ENCODE peak calls at places on chromosomes 16 and 17, in four cellular contexts. P is IMR-90, Q is H1, G is mesendoderm. W is an unnamed sample.
A peak's percentile ranks its signal among the peaks of the same experiment; 100 is the strongest.

GRCh38 chr17:67503184-67503583 is 126.1 kb downstream of the PITPNC1 start:
- DNase-seq in Q (no peak), P (peak; percentile 53), G (no peak), W (peak; percentile 22)

GRCh38 chr16:24977673-24978065 is 37.5 kb downstream of the ARHGAP17 start:
- DNase-seq in G (peak; percentile 51), Q (no peak), P (peak; percentile 83), W (no peak)

GRCh38 chr17:78704594-78704993 is 77.5 kb downstream of the CYTH1 start:
- DNase-seq in Q (no peak), P (no peak), G (no peak), W (no peak)

GRCh38 chr16:88387941-88388627 is 5.3 kb downstream of the ZNF469 start:
- DNase-seq in Q (no peak), P (peak; percentile 51), G (no peak), W (no peak)

GRCh38 chr17:79294459-79295071 is 219.9 kb downstream of the ENGASE start:
- DNase-seq in P (peak; percentile 29), Q (peak; percentile 62), G (peak; percentile 88), W (peak; percentile 93)

GRCh38 chr16:75340715-75341500 is 89.5 kb upstream of the BCAR1 start:
- DNase-seq in P (peak; percentile 43), Q (peak; percentile 19), G (peak; percentile 76), W (no peak)

GRCh38 chr16:51050379-51050710 is 100.7 kb downstream of the SALL1 start:
- DNase-seq in G (no peak), Q (no peak), P (no peak), W (no peak)

GRCh38 chr17:44894642-44895041 is 4.6 kb downstream of the EFTUD2 start:
- DNase-seq in Q (no peak), P (no peak), G (no peak), W (no peak)

GRCh38 chr17:45127209-45127582 is 5.1 kb downstream of the PLCD3 start:
- DNase-seq in G (no peak), P (no peak), Q (no peak), W (no peak)

GRCh38 chr16:81612351-81613170 is 166.5 kb upstream of the PLCG2 start:
- DNase-seq in G (peak; percentile 86), P (no peak), Q (no peak), W (no peak)

GRCh38 chr17:76469076-76469990 is 1.9 kb downstream of the AANAT start:
- DNase-seq in G (no peak), P (no peak), Q (no peak), W (peak; percentile 31)

GRCh38 chr16:3431779-3432219 is 11.5 kb downstream of the ZNF597 start:
- DNase-seq in Q (no peak), P (peak; percentile 31), G (no peak), W (no peak)

GRCh38 chr16:84029297-84030096 is 13.1 kb downstream of the SLC38A8 start:
- DNase-seq in G (no peak), Q (no peak), P (no peak), W (no peak)

GRCh38 chr17:48795444-48796162 is 21.4 kb downstream of the TTLL6 start:
- DNase-seq in P (peak; percentile 81), G (peak; percentile 34), Q (no peak), W (no peak)

GRCh38 chr17:5585814-5586558 is 1.7 kb upstream of the NLRP1 start:
- DNase-seq in P (peak; percentile 31), G (peak; percentile 14), Q (no peak), W (no peak)

GRCh38 chr16:10126686-10127085 is 55.5 kb downstream of the GRIN2A start:
- DNase-seq in P (peak; percentile 5), Q (no peak), G (no peak), W (no peak)

GRCh38 chr16:86590501-86591144 is 12.3 kb downstream of the FOXL1 start:
- DNase-seq in Q (no peak), P (peak; percentile 96), G (no peak), W (no peak)

GRCh38 chr16:72862090-72862489 is 185.8 kb downstream of the ZFHX3 start:
- DNase-seq in G (no peak), P (no peak), Q (no peak), W (no peak)
- H3K56ac ChIP-seq in G (no peak overlapping the region), P (no peak overlapping the region), Q (no peak overlapping the region), W (no peak overlapping the region)

GRCh38 chr16:85364323-85365040 is 248.6 kb upstream of the GSE1 start:
- DNase-seq in Q (no peak), G (no peak), P (no peak), W (no peak)

GRCh38 chr16:85363427-85363826 is 249.7 kb upstream of the GSE1 start:
- DNase-seq in G (no peak), P (no peak), Q (no peak), W (no peak)

GRCh38 chr16:85365120-85365519 is 248.0 kb upstream of the GSE1 start:
- DNase-seq in P (no peak), Q (no peak), G (no peak), W (peak; percentile 47)

GRCh38 chr16:85362443-85362842 is 250.2 kb upstream of the CIBAR2 start:
- DNase-seq in G (no peak), P (no peak), Q (no peak), W (no peak)

GRCh38 chr16:85363881-85364280 is 249.2 kb upstream of the GSE1 start:
- DNase-seq in P (no peak), Q (no peak), G (no peak), W (no peak)
- H3K56ac ChIP-seq in P (no peak overlapping the region), Q (no peak overlapping the region), G (no peak overlapping the region), W (no peak overlapping the region)

GRCh38 chr16:65083181-65083845 is 38.5 kb downstream of the CDH11 start:
- DNase-seq in G (no peak), Q (no peak), P (peak; percentile 45), W (no peak)
- H3K56ac ChIP-seq in G (no peak overlapping the region), Q (no peak overlapping the region), P (no peak overlapping the region), W (no peak overlapping the region)

GRCh38 chr16:15729152-15729551 is 79.1 kb downstream of the NDE1 start:
- DNase-seq in Q (no peak), G (no peak), P (no peak), W (no peak)
- H3K56ac ChIP-seq in Q (no peak overlapping the region), G (no peak overlapping the region), P (no peak overlapping the region), W (no peak overlapping the region)

DNA sequence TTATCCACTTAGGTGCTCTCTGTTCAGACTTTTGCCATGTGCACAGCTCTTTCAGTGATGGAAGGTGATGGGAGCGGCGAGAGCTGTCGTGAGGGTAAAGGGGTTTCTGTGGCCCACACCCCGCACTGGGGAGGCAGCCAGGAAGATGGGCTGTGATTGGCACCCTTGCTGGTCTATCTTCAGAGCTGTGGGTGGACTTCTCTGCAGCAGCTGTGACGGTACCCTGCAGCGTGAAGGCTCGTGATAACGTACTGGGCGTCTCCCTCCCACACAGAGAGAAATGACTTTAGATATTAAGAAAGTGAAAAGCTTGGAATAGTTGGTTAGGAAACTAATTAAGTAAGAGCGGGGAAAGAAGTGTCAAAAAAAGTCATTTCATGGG is 45.8 kb downstream of the MPRIP start:
- DNase-seq in P (no peak), G (no peak), Q (no peak), W (no peak)
- H3K56ac ChIP-seq in P (no peak overlapping the region), G (no peak overlapping the region), Q (no peak overlapping the region), W (no peak overlapping the region)

DNA sequence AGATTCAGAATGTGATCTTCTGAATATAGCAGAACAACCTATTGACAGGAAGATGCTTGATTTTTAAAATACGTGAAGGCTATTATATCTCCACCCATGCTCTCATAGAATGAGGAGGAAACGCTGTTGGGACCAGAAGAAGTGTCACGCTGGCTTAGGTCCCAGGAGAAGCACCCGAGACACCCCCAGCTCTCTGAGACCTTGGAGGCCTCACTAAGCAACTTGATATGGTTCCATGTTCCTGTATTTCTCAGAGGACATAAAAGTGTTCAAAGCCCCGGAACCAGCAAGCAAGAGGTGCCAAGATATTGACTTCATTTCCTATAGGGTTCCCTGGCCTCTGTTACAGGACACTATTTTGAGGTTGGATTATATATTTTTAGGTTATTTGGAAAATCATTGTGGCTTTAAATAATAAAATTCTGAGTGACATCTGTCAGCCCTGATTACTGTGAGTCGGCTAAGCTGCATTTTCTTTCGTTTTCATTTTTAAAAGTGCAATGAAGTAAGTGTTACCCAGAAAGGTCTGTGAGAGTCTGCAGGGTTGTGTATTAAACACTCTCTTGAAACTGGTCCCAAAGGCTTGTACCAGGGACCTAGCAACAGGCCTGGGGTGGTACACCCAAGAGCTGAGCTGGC is 400.0 kb downstream of the SOX9 start:
- DNase-seq in P (no peak), G (no peak), Q (no peak), W (no peak)
- H3K56ac ChIP-seq in P (no peak overlapping the region), G (no peak overlapping the region), Q (no peak overlapping the region), W (no peak overlapping the region)